ENCODE peak calls at places on chromosomes 3 and 15, in six cellular contexts. One of them, this sample, is unnamed.

GRCh38 chr3:53577486-53577885 is 83.1 kb downstream of the CACNA1D start:
- DNase-seq in fibroblast of mammary gland: no peak
- DNase-seq in body of pancreas: no peak
- DNase-seq in epithelial cell of esophagus: no peak
- DNase-seq in fibroblast of lung: no peak
- DNase-seq in kidney epithelial cell: no peak
- DNase-seq in this sample: no peak

GRCh38 chr3:193354423-193354822 is 24.1 kb downstream of the ATP13A5 start:
- DNase-seq in fibroblast of lung: no peak
- DNase-seq in body of pancreas: no peak
- DNase-seq in fibroblast of mammary gland: no peak
- DNase-seq in epithelial cell of esophagus: no peak
- DNase-seq in kidney epithelial cell: no peak
- DNase-seq in this sample: no peak

GRCh38 chr3:178494376-178494775 is 41.9 kb upstream of the KCNMB2 start:
- DNase-seq in body of pancreas: no peak
- DNase-seq in epithelial cell of esophagus: no peak
- DNase-seq in fibroblast of lung: no peak
- DNase-seq in kidney epithelial cell: no peak
- DNase-seq in fibroblast of mammary gland: no peak
- DNase-seq in this sample: no peak

GRCh38 chr3:98602078-98602678 is 8.8 kb upstream of the CPOX start:
- DNase-seq in body of pancreas: peak; percentile 50
- DNase-seq in epithelial cell of esophagus: peak; percentile 66
- DNase-seq in fibroblast of mammary gland: peak; percentile 75
- DNase-seq in fibroblast of lung: peak; percentile 83
- DNase-seq in kidney epithelial cell: peak; percentile 45
- DNase-seq in this sample: peak; percentile 35

GRCh38 chr3:46400000-46400734 is 6.7 kb downstream of the CCR5AS start:
- DNase-seq in fibroblast of mammary gland: peak; percentile 73
- DNase-seq in epithelial cell of esophagus: peak; percentile 39
- DNase-seq in kidney epithelial cell: no peak
- DNase-seq in fibroblast of lung: peak; percentile 74
- DNase-seq in body of pancreas: no peak
- DNase-seq in this sample: no peak

GRCh38 chr3:33278106-33278672 is 947 bp downstream of the FBXL2 start:
- DNase-seq in fibroblast of mammary gland: no peak
- DNase-seq in fibroblast of lung: peak; percentile 5
- DNase-seq in body of pancreas: peak; percentile 9
- DNase-seq in kidney epithelial cell: no peak
- DNase-seq in epithelial cell of esophagus: peak; percentile 50
- DNase-seq in this sample: no peak

GRCh38 chr3:3237979-3238378 is 58.5 kb upstream of the CRBN start:
- DNase-seq in epithelial cell of esophagus: no peak
- DNase-seq in fibroblast of mammary gland: no peak
- DNase-seq in body of pancreas: no peak
- DNase-seq in fibroblast of lung: no peak
- DNase-seq in kidney epithelial cell: no peak
- DNase-seq in this sample: no peak

GRCh38 chr3:32374788-32375595 is 16.7 kb upstream of the CMTM7 start:
- DNase-seq in epithelial cell of esophagus: peak; percentile 80
- DNase-seq in fibroblast of lung: peak; percentile 82
- DNase-seq in body of pancreas: peak; percentile 70
- DNase-seq in fibroblast of mammary gland: peak; percentile 77
- DNase-seq in kidney epithelial cell: no peak
- DNase-seq in this sample: peak; percentile 34

GRCh38 chr3:192010490-192010889 is 549.5 kb downstream of the PYDC2 start:
- DNase-seq in fibroblast of lung: no peak
- DNase-seq in epithelial cell of esophagus: no peak
- DNase-seq in kidney epithelial cell: no peak
- DNase-seq in fibroblast of mammary gland: no peak
- DNase-seq in body of pancreas: no peak
- DNase-seq in this sample: no peak

GRCh38 chr3:39809181-39809994 is at the start of gene MYRIP:
- DNase-seq in epithelial cell of esophagus: peak; percentile 44
- DNase-seq in fibroblast of mammary gland: no peak
- DNase-seq in fibroblast of lung: no peak
- DNase-seq in body of pancreas: peak; percentile 95
- DNase-seq in kidney epithelial cell: no peak
- DNase-seq in this sample: no peak

GRCh38 chr3:30628931-30629590 is 22.7 kb downstream of the TGFBR2 start:
- DNase-seq in fibroblast of mammary gland: no peak
- DNase-seq in kidney epithelial cell: no peak
- DNase-seq in body of pancreas: peak; percentile 40
- DNase-seq in epithelial cell of esophagus: no peak
- DNase-seq in fibroblast of lung: peak; percentile 32
- DNase-seq in this sample: no peak
- H3K4me3 ChIP-seq in fibroblast of mammary gland: no peak overlapping the region
- H3K4me3 ChIP-seq in kidney epithelial cell: no peak overlapping the region
- H3K4me3 ChIP-seq in body of pancreas: no peak overlapping the region
- H3K4me3 ChIP-seq in epithelial cell of esophagus: no peak overlapping the region
- H3K4me3 ChIP-seq in fibroblast of lung: no peak overlapping the region
- H3K4me3 ChIP-seq in this sample: no peak overlapping the region

GRCh38 chr3:41198950-41199865 is at the start of gene CTNNB1:
- DNase-seq in epithelial cell of esophagus: peak; percentile 96
- DNase-seq in kidney epithelial cell: no peak
- DNase-seq in fibroblast of lung: peak; percentile 96
- DNase-seq in body of pancreas: peak; percentile 94
- DNase-seq in fibroblast of mammary gland: peak; percentile 92
- DNase-seq in this sample: peak; percentile 89
- TF ChIP-seq CTCF in epithelial cell of esophagus: no peak
- TF ChIP-seq CTCF in kidney epithelial cell: no peak
- TF ChIP-seq CTCF in fibroblast of lung: no peak
- TF ChIP-seq CTCF in body of pancreas: no peak
- TF ChIP-seq CTCF in fibroblast of mammary gland: no peak
- TF ChIP-seq CTCF in this sample: no peak

GRCh38 chr3:188901671-188902331 is 270.0 kb upstream of the TPRG1 start:
- DNase-seq in epithelial cell of esophagus: no peak
- DNase-seq in body of pancreas: no peak
- DNase-seq in fibroblast of mammary gland: peak; percentile 38
- DNase-seq in kidney epithelial cell: no peak
- DNase-seq in fibroblast of lung: no peak
- DNase-seq in this sample: no peak

GRCh38 chr3:188904670-188905069 is 267.1 kb upstream of the TPRG1 start:
- DNase-seq in fibroblast of lung: peak; percentile 57
- DNase-seq in body of pancreas: no peak
- DNase-seq in fibroblast of mammary gland: peak; percentile 62
- DNase-seq in kidney epithelial cell: no peak
- DNase-seq in epithelial cell of esophagus: peak; percentile 59
- DNase-seq in this sample: no peak

GRCh38 chr3:188899887-188900286 is 271.9 kb upstream of the TPRG1 start:
- DNase-seq in epithelial cell of esophagus: peak; percentile 20
- DNase-seq in fibroblast of mammary gland: no peak
- DNase-seq in fibroblast of lung: no peak
- DNase-seq in body of pancreas: no peak
- DNase-seq in kidney epithelial cell: no peak
- DNase-seq in this sample: no peak

GRCh38 chr3:188901126-188901525 is 270.6 kb upstream of the TPRG1 start:
- DNase-seq in fibroblast of mammary gland: peak; percentile 61
- DNase-seq in epithelial cell of esophagus: peak; percentile 35
- DNase-seq in kidney epithelial cell: no peak
- DNase-seq in body of pancreas: no peak
- DNase-seq in fibroblast of lung: peak; percentile 29
- DNase-seq in this sample: no peak

GRCh38 chr3:188900421-188900941 is 271.3 kb upstream of the TPRG1 start:
- DNase-seq in body of pancreas: no peak
- DNase-seq in kidney epithelial cell: peak; percentile 49
- DNase-seq in fibroblast of lung: peak; percentile 69
- DNase-seq in fibroblast of mammary gland: peak; percentile 91
- DNase-seq in epithelial cell of esophagus: peak; percentile 87
- DNase-seq in this sample: no peak
- H3K4me3 ChIP-seq in body of pancreas: no peak overlapping the region
- H3K4me3 ChIP-seq in kidney epithelial cell: no peak overlapping the region
- H3K4me3 ChIP-seq in fibroblast of lung: no peak overlapping the region
- H3K4me3 ChIP-seq in fibroblast of mammary gland: no peak overlapping the region
- H3K4me3 ChIP-seq in epithelial cell of esophagus: no peak overlapping the region
- H3K4me3 ChIP-seq in this sample: no peak overlapping the region

GRCh38 chr15:89321521-89322410 is 12.9 kb downstream of the POLG start:
- DNase-seq in fibroblast of mammary gland: no peak
- DNase-seq in kidney epithelial cell: no peak
- DNase-seq in fibroblast of lung: no peak
- DNase-seq in epithelial cell of esophagus: no peak
- DNase-seq in body of pancreas: peak; percentile 34
- DNase-seq in this sample: no peak
- TF ChIP-seq CTCF in fibroblast of mammary gland: peak; percentile 10
- TF ChIP-seq CTCF in kidney epithelial cell: peak; percentile 12
- TF ChIP-seq CTCF in fibroblast of lung: no peak
- TF ChIP-seq CTCF in epithelial cell of esophagus: no peak
- TF ChIP-seq CTCF in body of pancreas: no peak
- TF ChIP-seq CTCF in this sample: peak; percentile 20

DNA sequence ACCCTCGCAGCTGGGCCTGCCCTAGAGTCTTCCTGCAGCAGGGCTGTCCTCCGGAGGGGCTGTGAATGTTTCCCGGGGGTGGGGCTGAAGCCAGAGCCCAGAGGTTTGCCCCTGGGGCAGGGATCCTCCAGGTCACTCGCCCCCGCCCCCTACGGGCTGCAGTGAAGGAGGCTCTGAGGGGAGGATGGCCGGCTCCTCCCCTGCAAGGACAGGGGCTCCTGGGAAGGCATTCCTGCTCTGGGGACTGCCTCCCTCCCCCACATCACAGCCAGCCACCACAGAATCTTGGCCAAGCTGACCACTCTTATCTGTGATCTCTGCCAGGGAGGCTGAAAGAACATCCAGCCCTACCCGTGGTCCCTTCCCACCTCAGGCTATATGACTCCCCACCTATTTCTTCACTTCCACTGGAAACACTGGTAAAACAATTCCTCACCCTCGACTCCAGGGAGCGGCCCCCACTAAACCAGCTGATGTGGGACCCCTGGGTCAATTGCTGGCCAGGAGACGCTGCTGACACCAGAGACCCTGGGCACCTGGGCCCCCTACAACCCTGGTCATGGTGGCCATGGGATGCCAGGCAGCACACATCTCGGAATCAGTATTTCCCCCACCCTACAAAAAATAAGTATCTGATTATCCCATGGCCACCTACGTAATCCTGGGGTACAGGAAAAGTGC is 66.0 kb downstream of the HMCES start:
- DNase-seq in epithelial cell of esophagus: no peak
- DNase-seq in fibroblast of mammary gland: no peak
- DNase-seq in fibroblast of lung: no peak
- DNase-seq in body of pancreas: peak; percentile 11
- DNase-seq in kidney epithelial cell: no peak
- DNase-seq in this sample: no peak
- H3K4me3 ChIP-seq in epithelial cell of esophagus: no peak overlapping the region
- H3K4me3 ChIP-seq in fibroblast of mammary gland: no peak overlapping the region
- H3K4me3 ChIP-seq in fibroblast of lung: no peak overlapping the region
- H3K4me3 ChIP-seq in body of pancreas: no peak overlapping the region
- H3K4me3 ChIP-seq in kidney epithelial cell: no peak overlapping the region
- H3K4me3 ChIP-seq in this sample: no peak overlapping the region

GRCh38 chr3:155218470-155218869 is 75.0 kb downstream of the STRIT1 start:
- DNase-seq in kidney epithelial cell: no peak
- DNase-seq in body of pancreas: no peak
- DNase-seq in fibroblast of mammary gland: peak; percentile 42
- DNase-seq in fibroblast of lung: peak; percentile 8
- DNase-seq in epithelial cell of esophagus: no peak
- DNase-seq in this sample: no peak
- TF ChIP-seq CTCF in kidney epithelial cell: no peak
- TF ChIP-seq CTCF in body of pancreas: no peak
- TF ChIP-seq CTCF in fibroblast of mammary gland: no peak
- TF ChIP-seq CTCF in fibroblast of lung: no peak
- TF ChIP-seq CTCF in epithelial cell of esophagus: no peak
- TF ChIP-seq CTCF in this sample: no peak

DNA sequence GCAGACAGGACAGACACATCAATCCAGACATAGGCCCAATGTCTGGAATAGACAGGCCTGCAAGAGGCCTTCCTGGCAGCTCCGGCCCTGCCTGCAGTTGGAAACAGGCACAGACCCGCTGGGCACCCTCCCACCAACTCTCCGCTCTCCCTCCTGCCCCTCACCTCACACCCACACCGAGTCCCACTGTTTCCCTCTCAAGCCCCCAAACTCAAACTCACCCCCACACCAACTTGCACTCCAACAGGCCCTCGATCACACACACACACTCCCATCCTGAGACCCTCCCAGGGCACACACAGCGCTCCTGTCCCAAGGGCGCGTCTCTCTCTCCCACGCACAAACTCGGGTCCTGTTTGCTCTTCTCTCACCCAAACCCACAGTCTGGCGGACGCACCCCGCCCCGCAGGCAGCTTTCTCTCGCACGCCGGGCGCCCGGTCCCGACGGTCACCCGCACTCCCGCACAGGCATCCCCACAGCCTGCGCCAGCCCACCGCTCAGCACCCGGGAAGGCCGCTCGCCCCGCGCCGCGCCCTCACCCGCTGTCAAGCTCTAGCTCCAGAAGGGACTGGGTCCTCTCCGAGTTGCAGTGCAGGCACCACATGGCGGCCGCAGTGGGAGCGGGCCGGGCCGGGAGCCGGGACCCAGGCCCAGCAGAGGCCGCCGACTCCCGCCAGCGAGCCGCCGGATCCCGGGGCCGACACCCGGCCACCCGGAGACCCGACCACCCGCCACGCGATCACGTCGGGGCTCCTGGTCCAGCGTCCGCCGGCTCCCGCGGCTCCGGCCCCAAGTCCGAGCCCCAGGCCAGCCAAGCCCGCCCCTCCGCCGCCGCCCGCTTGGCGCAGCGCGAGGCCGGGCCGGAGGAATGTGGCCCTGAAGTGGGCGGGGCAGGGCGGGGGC is 106.1 kb downstream of the IQSEC1 start:
- DNase-seq in kidney epithelial cell: no peak
- DNase-seq in epithelial cell of esophagus: peak; percentile 24
- DNase-seq in fibroblast of lung: peak; percentile 18
- DNase-seq in body of pancreas: peak; percentile 45
- DNase-seq in fibroblast of mammary gland: peak; percentile 18
- DNase-seq in this sample: no peak
- H3K4me3 ChIP-seq in kidney epithelial cell: peak overlapping the region; percentile 68
- H3K4me3 ChIP-seq in epithelial cell of esophagus: peak overlapping the region; percentile 71
- H3K4me3 ChIP-seq in fibroblast of lung: peak overlapping the region; percentile 91
- H3K4me3 ChIP-seq in body of pancreas: peak overlapping the region; percentile 51
- H3K4me3 ChIP-seq in fibroblast of mammary gland: peak overlapping the region; percentile 74
- H3K4me3 ChIP-seq in this sample: peak overlapping the region; percentile 60

DNA sequence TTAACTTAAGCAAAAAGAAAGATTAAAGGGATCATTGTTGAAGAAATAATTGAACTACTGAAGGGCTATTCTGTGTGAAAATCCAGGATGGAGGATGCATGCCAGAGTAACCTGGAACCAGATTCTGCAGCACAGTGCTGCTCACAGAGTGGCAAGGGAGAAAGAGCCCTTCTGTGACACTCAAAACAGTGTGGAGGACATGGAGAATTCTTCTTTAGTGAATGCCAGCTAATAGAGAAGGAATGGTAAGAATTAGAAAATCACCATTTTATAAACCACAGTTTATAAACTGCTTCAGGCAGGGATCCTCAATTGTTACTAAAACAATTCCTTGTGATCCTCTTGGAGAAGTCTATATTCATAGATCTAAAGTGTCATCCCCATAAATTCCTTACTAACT is 70.4 kb upstream of the ARHGEF26 start:
- DNase-seq in epithelial cell of esophagus: no peak
- DNase-seq in kidney epithelial cell: no peak
- DNase-seq in body of pancreas: no peak
- DNase-seq in fibroblast of lung: no peak
- DNase-seq in fibroblast of mammary gland: peak; percentile 5
- DNase-seq in this sample: no peak
- TF ChIP-seq CTCF in epithelial cell of esophagus: no peak
- TF ChIP-seq CTCF in kidney epithelial cell: no peak
- TF ChIP-seq CTCF in body of pancreas: no peak
- TF ChIP-seq CTCF in fibroblast of lung: no peak
- TF ChIP-seq CTCF in fibroblast of mammary gland: no peak
- TF ChIP-seq CTCF in this sample: no peak